ENCODE peak calls at places on chromosomes 16 and 17, in six cellular contexts. L, Z, B, U, W and S are unnamed samples.

GRCh38 chr16:63038563-63039131 is 1002.4 kb upstream of the CDH8 start:
- DNase-seq in B (no peak), Z (no peak), L (no peak), W (no peak), U (no peak), S (no peak)

GRCh38 chr17:17400070-17400469 is 76.7 kb upstream of the MED9 start:
- DNase-seq in B (no peak), W (no peak), Z (no peak), L (no peak), U (no peak), S (no peak)

GRCh38 chr16:57083469-57083868 is 8.9 kb upstream of the CPNE2 start:
- DNase-seq in Z (no peak), W (no peak), B (no peak), L (no peak), U (no peak), S (no peak)

GRCh38 chr16:55248494-55248893 is 75.5 kb upstream of the IRX6 start:
- DNase-seq in U (no peak), Z (no peak), B (no peak), W (peak), L (peak), S (no peak)

GRCh38 chr17:44776628-44777393 is 18.0 kb downstream of the ADAM11 start:
- DNase-seq in L (no peak), W (no peak), Z (no peak), B (no peak), U (no peak), S (no peak)

GRCh38 chr16:14111713-14112538 is 40.8 kb downstream of the MRTFB start:
- DNase-seq in W (peak), B (no peak), Z (peak), U (no peak), L (no peak), S (no peak)

GRCh38 chr17:81405382-81406005 is 10.2 kb downstream of the BAHCC1 start:
- DNase-seq in U (peak), B (no peak), Z (peak), W (no peak), L (no peak), S (no peak)

GRCh38 chr16:4316103-4316731 is 350 bp downstream of the GLIS2 start:
- DNase-seq in L (peak), U (peak), W (no peak), Z (no peak), B (no peak), S (no peak)

GRCh38 chr16:50667497-50668367 is 13.4 kb downstream of the SNX20 start:
- DNase-seq in L (peak), W (no peak), Z (no peak), U (no peak), B (no peak), S (no peak)

GRCh38 chr16:67241008-67241900 is 6.0 kb downstream of the FHOD1 start:
- DNase-seq in B (no peak), L (peak), Z (peak), U (peak), W (peak), S (peak)

GRCh38 chr17:73801455-73802100 is 157.3 kb upstream of the SDK2 start:
- DNase-seq in Z (no peak), U (no peak), W (no peak), B (no peak), L (no peak), S (no peak)

GRCh38 chr17:28041844-28042656 is 427 bp upstream of the NLK start:
- DNase-seq in L (peak), Z (no peak), W (no peak), U (no peak), B (no peak), S (no peak)

GRCh38 chr17:28041068-28041843 is 1.2 kb upstream of the NLK start:
- DNase-seq in L (peak), W (peak), U (peak), B (peak), Z (peak), S (peak)

GRCh38 chr17:28042721-28043291 is 329 bp downstream of the NLK start:
- DNase-seq in Z (no peak), L (no peak), B (no peak), W (peak), U (no peak), S (no peak)

GRCh38 chr17:28043296-28043695 is 819 bp downstream of the NLK start:
- DNase-seq in W (no peak), B (no peak), Z (no peak), U (no peak), L (no peak), S (no peak)

GRCh38 chr17:28042657-28042720 is at the start of gene NLK:
- DNase-seq in B (no peak), U (no peak), W (no peak), Z (no peak), L (no peak), S (no peak)
- H3K27ac ChIP-seq in B (peak), U (no peak), W (peak), Z (peak), L (peak), S (peak)

GRCh38 chr16:73018796-73019455 is 29.0 kb downstream of the ZFHX3 start:
- DNase-seq in Z (no peak), B (no peak), W (no peak), U (no peak), L (no peak), S (no peak)

GRCh38 chr16:73014768-73015167 is 33.2 kb downstream of the ZFHX3 start:
- DNase-seq in U (no peak), Z (no peak), L (no peak), B (no peak), W (no peak), S (no peak)

GRCh38 chr16:73015612-73016487 is 32.1 kb downstream of the ZFHX3 start:
- DNase-seq in B (no peak), U (no peak), W (peak), L (no peak), Z (no peak), S (peak)

GRCh38 chr16:73017321-73017720 is 30.6 kb downstream of the ZFHX3 start:
- DNase-seq in W (no peak), Z (no peak), L (no peak), U (no peak), B (no peak), S (no peak)

GRCh38 chr16:73016488-73016830 is 31.5 kb downstream of the ZFHX3 start:
- DNase-seq in L (no peak), U (no peak), B (no peak), W (no peak), Z (no peak), S (no peak)
- H3K27ac ChIP-seq in L (no peak), U (peak), B (no peak), W (peak), Z (no peak), S (peak)

GRCh38 chr16:85173981-85174751 is 61.9 kb upstream of the CIBAR2 start:
- DNase-seq in Z (no peak), W (peak), B (no peak), L (peak), U (peak), S (no peak)

GRCh38 chr16:85171809-85172464 is 59.7 kb upstream of the CIBAR2 start:
- DNase-seq in W (no peak), B (no peak), L (no peak), Z (no peak), U (no peak), S (no peak)

GRCh38 chr16:85174871-85175723 is 62.8 kb upstream of the CIBAR2 start:
- DNase-seq in W (no peak), B (no peak), U (peak), L (no peak), Z (no peak), S (no peak)

GRCh38 chr16:85172465-85173071 is 60.3 kb upstream of the CIBAR2 start:
- DNase-seq in L (peak), W (no peak), U (peak), Z (no peak), B (no peak), S (peak)

GRCh38 chr16:85173077-85173980 is 61.1 kb upstream of the CIBAR2 start:
- DNase-seq in U (peak), Z (no peak), B (no peak), W (no peak), L (peak), S (no peak)
- H3K27ac ChIP-seq in U (peak), Z (no peak), B (no peak), W (peak), L (no peak), S (peak)

GRCh38 chr17:31494259-31495048 is 103.0 kb downstream of the RAB11FIP4 start:
- DNase-seq in U (no peak), W (peak), Z (no peak), B (peak), L (peak), S (no peak)
- H3K27ac ChIP-seq in U (no peak), W (peak), Z (peak), B (peak), L (no peak), S (no peak)

GRCh38 chr17:71636644-71637043 is 484.2 kb upstream of the SOX9 start:
- DNase-seq in Z (no peak), U (no peak), B (no peak), L (no peak), W (no peak), S (no peak)

GRCh38 chr17:71635187-71635586 is 485.6 kb upstream of the SOX9 start:
- DNase-seq in Z (no peak), B (no peak), U (no peak), W (peak), L (no peak), S (no peak)

GRCh38 chr17:71634376-71634775 is 486.4 kb upstream of the SOX9 start:
- DNase-seq in U (no peak), W (no peak), B (no peak), L (no peak), Z (no peak), S (no peak)

GRCh38 chr17:71639865-71640264 is 481.0 kb upstream of the SOX9 start:
- DNase-seq in Z (no peak), W (no peak), L (no peak), U (no peak), B (no peak), S (no peak)

DNA sequence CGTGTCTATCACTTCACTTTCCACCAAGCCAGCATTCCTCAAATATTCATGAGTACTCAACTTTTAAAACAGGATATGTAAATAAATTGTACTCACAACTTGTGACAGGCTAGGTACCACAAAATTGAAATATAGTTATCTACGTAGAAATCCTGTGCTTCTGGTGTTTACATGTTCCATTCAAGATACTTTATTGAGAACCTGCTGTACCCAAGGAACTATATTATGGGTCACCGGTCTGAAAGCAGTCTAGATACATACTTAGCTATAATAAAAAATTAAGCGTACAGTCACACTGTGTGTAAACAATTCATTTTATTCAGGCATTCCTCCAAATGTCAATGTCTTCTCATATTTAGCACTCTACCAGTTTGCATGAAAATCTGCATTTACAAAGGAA is 482.2 kb upstream of the SOX9 start:
- DNase-seq in L (no peak), W (no peak), U (no peak), Z (no peak), B (no peak), S (no peak)
- H3K27ac ChIP-seq in L (no peak), W (no peak), U (no peak), Z (no peak), B (no peak), S (no peak)

DNA sequence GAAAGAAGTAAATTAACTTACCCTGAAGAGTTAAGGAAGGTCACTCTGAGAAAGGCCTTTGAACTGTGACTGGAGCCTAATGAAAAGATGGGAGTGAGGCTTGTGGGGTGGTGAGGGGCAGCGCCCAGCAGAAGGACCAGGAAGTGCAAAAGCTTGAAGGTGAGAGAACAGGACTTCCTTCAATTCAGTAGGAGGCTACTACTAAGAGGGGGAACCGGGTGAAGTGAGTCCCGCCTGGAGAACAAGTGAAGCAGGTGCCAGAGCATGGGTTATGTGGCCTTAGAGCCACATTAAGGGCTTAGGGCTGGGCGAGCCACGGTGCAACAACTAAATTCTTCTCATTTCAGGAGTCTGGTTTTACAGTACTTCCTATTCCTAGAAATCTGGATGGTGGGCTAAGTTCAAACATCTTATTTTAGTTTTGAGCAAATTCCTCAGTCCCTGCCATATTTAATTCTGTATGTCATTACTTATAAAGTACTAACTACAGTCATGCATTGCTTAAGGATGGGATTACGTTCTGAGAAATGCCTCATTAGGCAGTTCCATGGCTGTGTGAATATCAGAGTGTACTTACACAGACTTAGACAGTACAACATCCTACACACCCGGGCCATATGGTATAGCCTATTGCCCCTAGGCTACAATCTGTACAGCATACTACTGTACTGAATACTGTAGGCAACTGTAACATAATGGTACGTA is 5.1 kb downstream of the CFAP20 start:
- DNase-seq in B (no peak), L (no peak), W (no peak), Z (no peak), U (no peak), S (no peak)
- H3K27ac ChIP-seq in B (no peak), L (no peak), W (peak), Z (no peak), U (no peak), S (no peak)

GRCh38 chr17:8451937-8452614 is 16.4 kb downstream of the NDEL1 start:
- DNase-seq in W (no peak), Z (no peak), U (no peak), L (no peak), B (no peak), S (no peak)
- H3K27ac ChIP-seq in W (no peak), Z (no peak), U (no peak), L (no peak), B (no peak), S (no peak)

DNA sequence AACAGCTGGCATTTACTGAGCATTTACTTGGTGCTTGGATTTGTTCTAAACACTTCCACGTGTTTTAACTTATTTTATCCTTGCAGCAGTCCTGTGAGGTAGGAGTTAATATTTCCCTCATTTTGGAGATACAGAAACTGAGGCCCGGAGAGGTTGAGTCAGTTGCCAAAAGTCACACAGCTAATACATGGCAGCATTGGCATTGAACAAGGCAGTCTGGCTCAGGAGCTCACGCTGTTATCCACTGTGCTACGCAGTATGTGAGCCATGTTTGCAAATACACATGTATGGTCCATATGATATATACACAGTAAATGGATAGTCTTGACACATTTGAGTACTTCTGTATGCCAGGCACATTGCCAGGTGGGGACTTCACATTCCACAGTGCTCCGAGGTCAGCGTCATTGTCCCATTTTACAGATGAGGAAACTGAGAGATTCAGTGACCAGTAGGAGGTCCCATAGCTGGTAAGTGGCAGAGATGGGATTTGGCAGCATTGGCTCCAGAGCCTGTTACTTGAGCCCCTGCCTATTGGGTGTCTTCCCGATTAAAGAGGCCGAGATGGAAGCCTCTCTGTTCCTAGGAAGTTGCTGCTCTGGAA is 110.7 kb downstream of the ABCC6 start:
- DNase-seq in W (no peak), B (no peak), Z (no peak), U (no peak), L (no peak), S (no peak)
- H3K27ac ChIP-seq in W (no peak), B (no peak), Z (no peak), U (no peak), L (no peak), S (no peak)

DNA sequence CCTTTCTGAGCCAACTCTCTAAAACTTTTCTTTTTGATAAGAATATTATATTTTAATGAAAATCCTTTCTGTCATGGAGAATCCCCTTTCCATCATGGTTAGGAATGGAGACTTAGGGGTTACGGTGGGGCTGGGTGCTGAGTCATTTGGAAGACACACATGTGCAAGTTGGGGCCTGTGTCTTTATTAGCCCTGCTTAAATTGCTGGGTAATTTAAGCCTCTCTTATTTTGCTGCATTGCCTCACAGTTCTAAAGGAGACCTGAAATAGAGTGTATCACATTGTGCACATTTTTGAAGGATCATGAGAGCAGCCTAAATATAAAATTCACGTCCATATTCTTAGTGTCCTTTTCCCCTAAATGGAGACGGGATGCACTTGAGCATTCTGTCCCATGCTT is 61.8 kb upstream of the RBFOX1 start:
- DNase-seq in W (no peak), B (no peak), L (no peak), U (no peak), Z (no peak), S (peak)
- H3K27ac ChIP-seq in W (no peak), B (no peak), L (no peak), U (no peak), Z (no peak), S (peak)

DNA sequence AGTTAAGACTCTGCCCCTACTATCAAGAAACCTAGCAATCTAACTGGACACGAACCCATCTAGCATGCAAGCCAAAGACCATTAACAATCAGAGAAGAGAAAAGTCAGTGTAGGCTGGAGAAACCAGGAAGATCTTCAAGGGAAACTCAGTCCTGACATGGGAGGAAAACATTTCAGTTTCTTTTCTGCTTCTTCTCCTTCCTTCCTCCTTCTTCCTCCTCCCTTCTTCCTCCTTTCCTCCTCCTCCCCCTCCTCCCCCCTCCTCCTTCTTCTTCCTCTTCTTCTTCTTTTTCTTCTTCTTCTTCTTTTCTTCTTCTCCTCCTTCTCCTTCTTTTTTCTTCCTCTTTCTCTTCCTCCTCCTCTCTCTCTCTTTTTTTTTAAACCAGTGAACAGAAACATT is 29.6 kb upstream of the SHISA9 start:
- DNase-seq in Z (no peak), U (no peak), W (no peak), B (no peak), L (no peak), S (no peak)
- H3K27ac ChIP-seq in Z (no peak), U (no peak), W (no peak), B (no peak), L (no peak), S (no peak)